ENCODE peak calls at places on chromosome 19, in ten cellular contexts. Y is prostate gland; F is stimulated activated CD4-positive, alpha-beta T cell treated with anti-CD3 and anti-CD28 coated beads, Interleukin-4, amount 100 ng/mL, for 1 hour; H is cardiac fibroblast; Q is spleen; P is MG63; T is HS-5; R is fibroblast of gingiva; E is CD4-positive, alpha-beta T cell; X is NCI-H1694. D is an unnamed sample.

GRCh38 chr19:39847525-39847924 is 1.3 kb upstream of the FBL start:
- DNase-seq in Y (no peak), F (no peak), H (no peak), Q (no peak), P (no peak), T (no peak), R (no peak), E (no peak), X (no peak), D (no peak)

GRCh38 chr19:45492627-45493470 is 4.0 kb downstream of the RTN2 start:
- DNase-seq in Y (peak), F (no peak), H (peak), Q (no peak), P (no peak), T (no peak), R (peak), E (no peak), X (no peak), D (peak)

GRCh38 chr19:29083863-29084262 is 129.1 kb downstream of the UQCRFS1 start:
- DNase-seq in Y (no peak), F (no peak), H (no peak), Q (no peak), P (no peak), T (no peak), R (no peak), E (no peak), X (no peak), D (no peak)

GRCh38 chr19:56764296-56764695 is 76.2 kb downstream of the PEG3 start:
- DNase-seq in Y (no peak), F (no peak), H (no peak), Q (no peak), P (no peak), T (no peak), R (no peak), E (no peak), X (no peak), D (no peak)

GRCh38 chr19:44961821-44962220 is 6.6 kb downstream of the CLPTM1 start:
- DNase-seq in Y (no peak), F (no peak), H (no peak), Q (no peak), P (no peak), T (no peak), R (no peak), E (no peak), X (no peak), D (no peak)

GRCh38 chr19:38228491-38229439 is 4.7 kb upstream of the DPF1 start:
- DNase-seq in Y (no peak), F (no peak), H (no peak), Q (no peak), P (no peak), T (no peak), R (no peak), E (no peak), X (peak), D (no peak)

GRCh38 chr19:39046037-39046821 is 13.9 kb upstream of the FBXO27 start:
- DNase-seq in Y (no peak), F (no peak), H (peak), Q (no peak), P (no peak), T (no peak), R (no peak), E (no peak), X (no peak), D (peak)

GRCh38 chr19:49119411-49120324 is at the start of gene PPFIA3:
- DNase-seq in Y (peak), F (no peak), H (peak), Q (peak), P (peak), T (no peak), R (peak), E (no peak), X (no peak), D (peak)

GRCh38 chr19:14933506-14933905 is 7.8 kb upstream of the OR7C2 start:
- DNase-seq in Y (no peak), F (no peak), H (no peak), Q (no peak), P (no peak), T (no peak), R (no peak), E (no peak), X (no peak), D (no peak)

GRCh38 chr19:3785464-3785937 is 680 bp downstream of the MATK start:
- DNase-seq in Y (no peak), F (peak), H (no peak), Q (peak), P (no peak), T (peak), R (no peak), E (no peak), X (no peak), D (no peak)

GRCh38 chr19:14889994-14890393 is 4.1 kb upstream of the OR7A17 start:
- DNase-seq in Y (no peak), F (no peak), H (no peak), Q (no peak), P (no peak), T (no peak), R (no peak), E (no peak), X (no peak), D (no peak)

GRCh38 chr19:10431943-10432735 is 11.8 kb downstream of the PDE4A start:
- DNase-seq in Y (peak), F (peak), H (peak), Q (peak), P (peak), T (no peak), R (peak), E (peak), X (no peak), D (peak)

D was measured in Daoy.